ENCODE peak calls at places on chromosomes 4 and X, in eight cellular contexts. W, I, B, F, T, P, D and S are unnamed samples.

GRCh38 chrX:120604359-120604782 is 470 bp downstream of the MCTS1 start:
- DNase-seq in W (no peak), I (no peak), P (peak; percentile 51), T (peak; percentile 38), F (no peak), B (no peak), D (peak; percentile 33), S (peak; percentile 32)

GRCh38 chr4:87356832-87357526 is 34.0 kb downstream of the HSD17B11 start:
- DNase-seq in T (no peak), W (no peak), B (no peak), F (no peak), P (no peak), I (no peak), D (no peak), S (no peak)

GRCh38 chr4:52317981-52318380 is 266.9 kb downstream of the SPATA18 start:
- DNase-seq in B (no peak), F (no peak), P (no peak), W (no peak), D (no peak), T (no peak), I (no peak), S (no peak)

GRCh38 chr4:38869511-38869910 is 1.9 kb downstream of the FAM114A1 start:
- DNase-seq in I (no peak), B (no peak), P (peak; percentile 37), T (no peak), W (no peak), F (no peak), D (no peak), S (no peak)

GRCh38 chr4:99166544-99166943 is 22.4 kb upstream of the ADH4 start:
- DNase-seq in I (no peak), B (no peak), F (no peak), D (no peak), W (no peak), T (no peak), P (no peak), S (no peak)

GRCh38 chr4:10576236-10576635 is 108.3 kb downstream of the CLNK start:
- DNase-seq in D (no peak), W (no peak), B (no peak), T (no peak), F (no peak), I (no peak), P (no peak), S (no peak)

GRCh38 chrX:47854474-47854873 is 17.8 kb downstream of the ZNF81 start:
- DNase-seq in I (peak; percentile 16), D (no peak), F (no peak), W (no peak), B (no peak), T (no peak), P (no peak), S (peak; percentile 24)

GRCh38 chr4:185318679-185319078 is 77.0 kb downstream of the LRP2BP start:
- DNase-seq in D (peak; percentile 20), I (no peak), B (no peak), P (peak; percentile 37), W (no peak), T (peak; percentile 50), F (no peak), S (no peak)

GRCh38 chr4:184401397-184402171 is 72.8 kb downstream of the IRF2 start:
- DNase-seq in T (no peak), P (peak; percentile 64), B (no peak), D (peak; percentile 54), I (no peak), W (no peak), F (no peak), S (no peak)

GRCh38 chr4:29540439-29541102 is 1179.6 kb upstream of the PCDH7 start:
- DNase-seq in F (no peak), D (no peak), B (no peak), I (no peak), W (no peak), T (no peak), P (no peak), S (no peak)

GRCh38 chrX:20412871-20413486 is 146.3 kb upstream of the RPS6KA3 start:
- DNase-seq in T (no peak), I (peak; percentile 16), W (no peak), D (no peak), F (no peak), B (no peak), P (no peak), S (no peak)

GRCh38 chrX:42524374-42524773 is 253.6 kb downstream of the PPP1R2C start:
- DNase-seq in T (no peak), F (no peak), D (peak; percentile 82), P (peak; percentile 85), B (no peak), W (no peak), I (no peak), S (peak; percentile 80)

GRCh38 chrX:9610774-9611392 is 146.0 kb downstream of the TBL1X start:
- DNase-seq in I (no peak), F (no peak), T (no peak), P (peak; percentile 34), D (peak; percentile 18), W (no peak), B (no peak), S (no peak)

GRCh38 chr4:37802068-37802666 is 24.3 kb upstream of the PGM2 start:
- DNase-seq in D (peak; percentile 38), W (no peak), B (no peak), T (peak; percentile 79), I (peak; percentile 36), P (peak; percentile 54), F (peak; percentile 23), S (peak; percentile 48)

GRCh38 chr4:182206916-182207315 is 36.3 kb upstream of the TENM3 start:
- DNase-seq in P (peak; percentile 22), B (no peak), D (no peak), W (peak; percentile 26), I (no peak), T (no peak), F (no peak), S (no peak)

GRCh38 chrX:141278306-141278705 is 36.0 kb upstream of the SPANXC start:
- DNase-seq in I (no peak), D (no peak), P (peak; percentile 3), B (no peak), T (peak; percentile 22), W (no peak), F (no peak), S (no peak)

GRCh38 chrX:7073336-7073735 is 74.2 kb upstream of the STS start:
- DNase-seq in F (no peak), I (no peak), T (no peak), W (no peak), B (no peak), P (peak; percentile 16), D (peak; percentile 7), S (no peak)

GRCh38 chrX:11409957-11410356 is 116.7 kb downstream of the AMELX start:
- DNase-seq in W (no peak), T (no peak), F (no peak), B (no peak), I (no peak), P (no peak), D (no peak), S (no peak)

GRCh38 chr4:174578366-174578765 is 56.1 kb upstream of the HPGD start:
- DNase-seq in P (peak; percentile 54), I (no peak), D (peak; percentile 46), F (no peak), T (no peak), B (no peak), W (no peak), S (peak; percentile 66)

GRCh38 chrX:22652596-22652995 is 347.2 kb upstream of the DDX53 start:
- DNase-seq in T (peak; percentile 27), P (peak; percentile 56), F (no peak), B (no peak), D (peak; percentile 48), I (no peak), W (no peak), S (peak; percentile 29)

GRCh38 chr4:158316264-158316663 is 106.0 kb downstream of the TMEM144 start:
- DNase-seq in D (peak; percentile 60), P (peak; percentile 69), F (no peak), W (no peak), B (no peak), T (no peak), I (no peak), S (no peak)

GRCh38 chr4:125837493-125838238 is 522.9 kb downstream of the FAT4 start:
- DNase-seq in P (peak; percentile 51), B (no peak), I (no peak), D (peak; percentile 41), F (no peak), W (no peak), T (no peak), S (no peak)

GRCh38 chr4:74603186-74603585 is 158.2 kb downstream of the AREG start:
- DNase-seq in I (no peak), P (no peak), T (peak; percentile 62), F (no peak), B (no peak), D (no peak), W (no peak), S (no peak)

GRCh38 chr4:25376754-25377571 is at the start of gene ANAPC4:
- DNase-seq in I (peak; percentile 97), B (peak; percentile 99), D (peak; percentile 77), W (peak; percentile 98), P (peak; percentile 91), T (peak; percentile 92), F (peak; percentile 93), S (peak; percentile 85)
- TF ChIP-seq CTCF in I (no peak), B (peak; percentile 11), D (no peak), W (peak; percentile 17), P (no peak), T (no peak), F (peak; percentile 22), S (no peak)

DNA sequence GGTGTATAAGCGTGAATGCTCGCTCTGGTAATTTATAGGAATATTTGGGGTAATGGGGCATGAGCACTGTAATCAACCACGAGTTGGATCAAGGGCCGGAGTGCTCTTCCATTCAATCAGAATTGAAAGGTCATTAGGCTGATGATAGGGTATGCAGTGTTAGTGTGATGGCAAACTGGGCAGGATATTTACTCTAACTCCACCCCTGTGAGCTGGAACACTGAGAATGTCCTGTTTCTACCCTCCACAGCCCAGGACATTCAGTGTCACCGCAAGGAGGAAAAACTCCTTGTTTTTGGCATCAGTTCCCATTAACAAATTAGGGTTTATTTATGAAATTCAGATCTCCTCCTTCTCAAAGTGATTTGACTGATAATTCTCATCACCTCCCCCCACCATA is 137.8 kb downstream of the HS6ST2 start:
- DNase-seq in T (no peak), D (no peak), F (no peak), P (no peak), I (no peak), W (no peak), B (no peak), S (no peak)
- H3K27ac ChIP-seq in T (no peak overlapping the region), D (no peak overlapping the region), F (no peak overlapping the region), P (no peak overlapping the region), I (no peak overlapping the region), W (no peak overlapping the region), B (no peak overlapping the region), S (no peak overlapping the region)

GRCh38 chrX:41475166-41475565 is 28.0 kb downstream of the NYX start:
- DNase-seq in W (no peak), I (no peak), B (no peak), D (no peak), T (no peak), F (no peak), P (no peak), S (no peak)
- H3K4me3 ChIP-seq in W (no peak overlapping the region), I (no peak overlapping the region), B (no peak overlapping the region), D (no peak overlapping the region), T (no peak overlapping the region), F (no peak overlapping the region), P (no peak overlapping the region), S (no peak overlapping the region)

DNA sequence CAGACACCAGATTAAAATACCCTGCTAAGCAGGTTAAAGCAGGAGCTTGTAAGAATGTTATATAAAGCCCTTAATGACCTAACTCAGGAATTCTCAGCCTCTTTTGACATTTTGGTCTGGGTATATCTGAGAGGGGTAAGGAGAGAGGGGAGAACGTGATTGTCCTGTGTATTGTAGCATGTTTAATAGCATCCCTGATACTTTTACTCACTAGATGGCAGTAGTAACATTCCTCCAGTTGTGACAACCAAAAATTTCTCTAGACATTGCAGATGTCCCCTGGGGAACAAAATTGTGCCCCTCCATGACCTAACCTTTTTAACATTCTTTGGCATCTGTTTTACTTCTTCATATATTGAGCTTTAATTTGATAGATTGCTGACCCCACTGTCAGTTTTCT is 17.9 kb downstream of the SMARCA5 start:
- DNase-seq in P (no peak), B (no peak), I (no peak), F (no peak), D (no peak), T (peak; percentile 4), W (no peak), S (no peak)
- TF ChIP-seq CTCF in P (peak; percentile 55), B (no peak), I (peak; percentile 11), F (peak; percentile 13), D (peak; percentile 49), T (peak; percentile 36), W (no peak), S (peak; percentile 42)